ENCODE peak calls at places on chromosomes 7 and 10, in seven cellular contexts. H, X, K, G, V, A and D are unnamed samples.
A peak's percentile ranks its signal among the peaks of the same experiment; 100 is the strongest.

GRCh38 chr7:131008840-131009651 is 275.0 kb upstream of the KLF14 start:
- DNase-seq in H (peak; percentile 71), A (no peak), X (peak; percentile 47), G (no peak), K (no peak), V (no peak), D (no peak)

GRCh38 chr10:103696411-103697145 is 158.8 kb downstream of the SH3PXD2A start:
- DNase-seq in V (peak; percentile 82), A (peak; percentile 74), X (peak; percentile 91), H (peak; percentile 97), G (peak; percentile 30), K (peak; percentile 72), D (peak; percentile 94)

GRCh38 chr7:18119985-18120384 is 92.3 kb upstream of the PRPS1L1 start:
- DNase-seq in K (peak; percentile 50), X (peak; percentile 10), V (peak; percentile 53), A (no peak), H (peak; percentile 11), G (no peak), D (peak; percentile 25)

GRCh38 chr7:1448958-1449357 is 10.3 kb downstream of the MICALL2 start:
- DNase-seq in A (no peak), G (no peak), X (no peak), K (no peak), V (no peak), H (no peak), D (no peak)

GRCh38 chr10:122407375-122408125 is 33.0 kb downstream of the PLEKHA1 start:
- DNase-seq in X (no peak), K (no peak), V (no peak), H (peak; percentile 21), G (no peak), A (no peak), D (peak; percentile 45)

GRCh38 chr10:113497203-113497602 is 55.6 kb upstream of the HABP2 start:
- DNase-seq in H (no peak), G (no peak), A (no peak), X (no peak), V (no peak), K (no peak), D (no peak)

GRCh38 chr10:53957401-53957800 is 843.6 kb downstream of the PCDH15 start:
- DNase-seq in G (no peak), K (no peak), A (no peak), H (no peak), V (no peak), X (no peak), D (no peak)

GRCh38 chr10:16822726-16823360 is 5.6 kb upstream of the RSU1 start:
- DNase-seq in H (no peak), A (no peak), V (no peak), K (no peak), G (no peak), X (no peak), D (no peak)

GRCh38 chr7:108358553-108358952 is 97.7 kb downstream of the NRCAM start:
- DNase-seq in A (no peak), K (no peak), G (no peak), X (peak; percentile 92), H (peak; percentile 93), V (peak; percentile 32), D (peak; percentile 94)

GRCh38 chr10:128000660-128001059 is 93.8 kb downstream of the PTPRE start:
- DNase-seq in H (peak; percentile 65), V (no peak), A (no peak), K (no peak), G (no peak), X (no peak), D (peak; percentile 75)

GRCh38 chr7:43244232-43244631 is 131.8 kb downstream of the HECW1 start:
- DNase-seq in X (no peak), H (no peak), K (no peak), G (no peak), A (no peak), V (no peak), D (no peak)

GRCh38 chr7:122802211-122802833 is 83.9 kb downstream of the CADPS2 start:
- DNase-seq in V (peak; percentile 47), X (no peak), K (no peak), G (no peak), A (no peak), H (no peak), D (peak; percentile 76)

GRCh38 chr10:108980869-108981268 is 942.4 kb downstream of the XPNPEP1 start:
- DNase-seq in G (no peak), A (no peak), V (no peak), K (no peak), H (no peak), X (no peak), D (no peak)

GRCh38 chr10:2575460-2575859 is 491.9 kb upstream of the PFKP start:
- DNase-seq in K (no peak), X (no peak), G (no peak), A (no peak), V (peak; percentile 61), H (no peak), D (no peak)

GRCh38 chr7:7953761-7954160 is 14.8 kb upstream of the GLCCI1 start:
- DNase-seq in V (no peak), H (no peak), K (no peak), A (no peak), X (no peak), G (no peak), D (no peak)

GRCh38 chr7:131251371-131251770 is 76.3 kb upstream of the MKLN1 start:
- DNase-seq in G (no peak), H (no peak), V (no peak), A (no peak), X (no peak), K (no peak), D (no peak)

GRCh38 chr7:19106308-19107141 is 10.9 kb downstream of the TWIST1 start:
- DNase-seq in V (peak; percentile 68), G (no peak), K (peak; percentile 77), A (no peak), X (no peak), H (no peak), D (no peak)

GRCh38 chr7:1889556-1890181 is 219.6 kb downstream of the ELFN1 start:
- DNase-seq in V (no peak), H (peak; percentile 93), K (no peak), X (peak; percentile 60), G (no peak), A (no peak), D (peak; percentile 89)

GRCh38 chr10:109178576-109178975 is 744.7 kb downstream of the XPNPEP1 start:
- DNase-seq in K (no peak), H (no peak), X (no peak), V (no peak), A (no peak), G (no peak), D (no peak)

GRCh38 chr10:59958882-59959281 is 52.5 kb upstream of the CCDC6 start:
- DNase-seq in X (no peak), K (no peak), A (no peak), G (no peak), V (no peak), H (no peak), D (no peak)

GRCh38 chr7:29556405-29557195 is 7.0 kb upstream of the PRR15 start:
- DNase-seq in G (no peak), K (peak; percentile 82), H (no peak), X (no peak), V (no peak), A (no peak), D (no peak)

GRCh38 chr10:72337039-72337629 is 17.6 kb downstream of the DNAJB12 start:
- DNase-seq in H (peak; percentile 40), X (peak; percentile 74), K (peak; percentile 84), A (no peak), V (peak; percentile 76), G (peak; percentile 69), D (peak; percentile 82)
- TF ChIP-seq CTCF in H (peak; percentile 89), X (peak; percentile 97), K (peak; percentile 98), A (peak; percentile 97), V (peak; percentile 91), G (peak; percentile 96), D (peak; percentile 98)

DNA sequence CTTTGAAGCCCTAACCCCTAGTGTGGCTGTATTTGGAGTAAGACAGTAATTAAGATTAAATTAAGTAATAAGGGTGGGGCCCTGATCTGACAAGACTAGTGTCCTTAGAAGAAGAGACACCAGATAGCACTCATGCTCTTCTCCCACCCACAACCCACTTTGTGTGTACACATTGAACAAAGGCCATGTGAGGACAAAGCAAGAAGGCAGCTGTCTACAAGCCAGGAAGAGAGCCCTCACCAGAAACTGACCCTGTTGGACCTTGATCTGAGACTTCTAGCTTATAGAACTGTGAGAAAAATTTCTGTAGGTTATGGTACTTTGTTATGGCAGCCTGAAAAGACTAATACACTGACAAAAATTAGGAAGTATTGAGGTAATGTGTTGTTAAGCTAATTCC is 59.8 kb downstream of the ZFAND4 start:
- DNase-seq in X (no peak), A (no peak), G (no peak), K (no peak), H (no peak), V (no peak), D (no peak)
- H3K4me3 ChIP-seq in X (no peak overlapping the region), A (no peak overlapping the region), G (no peak overlapping the region), K (no peak overlapping the region), H (no peak overlapping the region), V (no peak overlapping the region), D (no peak overlapping the region)

DNA sequence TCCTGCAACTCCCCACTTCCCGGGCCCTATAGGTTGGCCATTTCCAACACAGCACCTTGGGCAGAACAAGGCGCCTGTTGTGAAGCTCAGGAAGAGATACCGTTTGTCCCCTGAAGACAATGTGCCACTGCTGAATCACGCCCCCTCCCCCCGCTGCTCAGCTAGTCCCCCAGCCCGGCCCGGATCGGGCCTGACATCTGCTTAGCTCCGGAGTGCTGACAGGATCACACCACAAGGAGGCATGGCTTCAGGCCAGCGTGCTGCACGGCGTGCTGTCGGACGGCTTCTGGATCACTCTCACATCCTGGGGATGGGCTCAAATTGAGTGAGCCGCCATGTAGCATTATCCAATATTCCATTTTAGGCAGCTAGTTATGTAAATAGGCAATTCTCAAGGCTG is 62.1 kb upstream of the EFCAB10 start:
- DNase-seq in K (peak; percentile 88), X (no peak), A (no peak), V (peak; percentile 90), G (no peak), H (peak; percentile 30), D (peak; percentile 53)
- TF ChIP-seq CTCF in K (peak; percentile 58), X (no peak), A (no peak), V (peak; percentile 49), G (no peak), H (no peak), D (peak; percentile 41)

GRCh38 chr7:89401690-89402089 is 606.2 kb upstream of the TEX47 start:
- DNase-seq in A (no peak), X (no peak), K (no peak), V (no peak), H (no peak), G (no peak), D (no peak)

GRCh38 chr7:89401099-89401498 is 605.6 kb upstream of the TEX47 start:
- DNase-seq in K (no peak), X (no peak), G (no peak), H (no peak), A (no peak), V (no peak), D (no peak)
- H3K4me3 ChIP-seq in K (no peak overlapping the region), X (no peak overlapping the region), G (no peak overlapping the region), H (no peak overlapping the region), A (no peak overlapping the region), V (no peak overlapping the region), D (no peak overlapping the region)

GRCh38 chr10:29130190-29130673 is 158.6 kb upstream of the LYZL1 start:
- DNase-seq in V (peak; percentile 66), A (no peak), X (peak; percentile 62), G (no peak), H (peak; percentile 26), K (peak; percentile 15), D (peak; percentile 75)
- TF ChIP-seq CTCF in V (peak; percentile 86), A (peak; percentile 62), X (peak; percentile 62), G (peak; percentile 61), H (peak; percentile 54), K (peak; percentile 75), D (peak; percentile 78)